ENCODE peak calls at places on chromosomes 7 and 10, in ten cellular contexts. X is fibroblast of the aortic adventitia, N is brain microvascular endothelial cell, L is A673, Q is cardiac fibroblast, M is hepatocyte, U is left lung, I is K562, H is lower lobe of right lung, K is prostate gland. F is an unnamed sample.

GRCh38 chr10:73552819-73553218 is 38.3 kb downstream of the USP54 start:
- DNase-seq in M (no peak), X (no peak), H (no peak), L (no peak), K (no peak), N (no peak), Q (no peak), I (no peak), U (no peak), F (no peak)

GRCh38 chr7:73977626-73978618 is 50.1 kb upstream of the ELN start:
- DNase-seq in M (peak; percentile 77), N (no peak), Q (no peak), K (no peak), L (no peak), X (peak; percentile 38), I (no peak), H (peak; percentile 39), U (no peak), F (no peak)

GRCh38 chr7:138705122-138705521 is 4.0 kb upstream of the SVOPL start:
- DNase-seq in N (no peak), I (no peak), X (no peak), K (no peak), Q (no peak), H (no peak), M (no peak), U (no peak), L (no peak), F (no peak)

GRCh38 chr10:133067152-133068090 is 20.3 kb upstream of the ADGRA1 start:
- DNase-seq in M (no peak), U (no peak), K (no peak), N (peak; percentile 58), Q (no peak), X (no peak), I (no peak), L (no peak), H (no peak), F (no peak)

GRCh38 chr10:12887780-12888179 is 113.7 kb downstream of the CCDC3 start:
- DNase-seq in Q (no peak), M (no peak), K (no peak), N (no peak), H (no peak), X (no peak), L (no peak), U (no peak), I (no peak), F (no peak)

GRCh38 chr10:109393425-109393824 is 529.9 kb downstream of the XPNPEP1 start:
- DNase-seq in Q (no peak), H (no peak), M (peak; percentile 8), U (no peak), K (no peak), N (no peak), L (peak; percentile 93), I (no peak), X (no peak), F (no peak)

GRCh38 chr7:151051108-151051507 is 2.8 kb downstream of the ASIC3 start:
- DNase-seq in N (peak; percentile 46), H (peak; percentile 72), I (peak; percentile 29), L (peak; percentile 78), K (no peak), U (peak; percentile 58), M (peak; percentile 90), Q (peak; percentile 69), X (peak; percentile 65), F (peak; percentile 75)

GRCh38 chr10:124997791-124998623 is 56.1 kb downstream of the ZRANB1 start:
- DNase-seq in L (no peak), U (peak; percentile 33), K (no peak), M (no peak), I (no peak), N (no peak), Q (no peak), H (peak; percentile 37), X (no peak), F (peak; percentile 8)

GRCh38 chr7:108004220-108005142 is 1.5 kb upstream of the LAMB1 start:
- DNase-seq in K (no peak), I (no peak), U (no peak), Q (peak; percentile 79), X (peak; percentile 77), L (no peak), H (no peak), N (peak; percentile 48), M (peak; percentile 80), F (peak; percentile 24)

GRCh38 chr7:140175221-140176218 is 1.3 kb downstream of the KDM7A start:
- DNase-seq in K (peak; percentile 93), H (peak; percentile 95), U (peak; percentile 94), M (peak; percentile 95), X (peak; percentile 95), I (peak; percentile 80), N (peak; percentile 95), Q (peak; percentile 98), L (peak; percentile 95), F (peak; percentile 63)

GRCh38 chr7:98420966-98421612 is 20.2 kb upstream of the BAIAP2L1 start:
- DNase-seq in I (peak; percentile 91), X (no peak), L (peak; percentile 48), M (peak; percentile 92), Q (peak; percentile 40), N (no peak), U (peak; percentile 58), H (peak; percentile 84), K (peak; percentile 53), F (peak; percentile 78)
- TF ChIP-seq CTCF in I (peak; percentile 99), X (peak; percentile 80), L (peak; percentile 94), M (peak; percentile 86), Q (peak; percentile 93), N (peak; percentile 97), U (peak; percentile 79), H (peak; percentile 87), K (peak; percentile 87), F (peak; percentile 100)

DNA sequence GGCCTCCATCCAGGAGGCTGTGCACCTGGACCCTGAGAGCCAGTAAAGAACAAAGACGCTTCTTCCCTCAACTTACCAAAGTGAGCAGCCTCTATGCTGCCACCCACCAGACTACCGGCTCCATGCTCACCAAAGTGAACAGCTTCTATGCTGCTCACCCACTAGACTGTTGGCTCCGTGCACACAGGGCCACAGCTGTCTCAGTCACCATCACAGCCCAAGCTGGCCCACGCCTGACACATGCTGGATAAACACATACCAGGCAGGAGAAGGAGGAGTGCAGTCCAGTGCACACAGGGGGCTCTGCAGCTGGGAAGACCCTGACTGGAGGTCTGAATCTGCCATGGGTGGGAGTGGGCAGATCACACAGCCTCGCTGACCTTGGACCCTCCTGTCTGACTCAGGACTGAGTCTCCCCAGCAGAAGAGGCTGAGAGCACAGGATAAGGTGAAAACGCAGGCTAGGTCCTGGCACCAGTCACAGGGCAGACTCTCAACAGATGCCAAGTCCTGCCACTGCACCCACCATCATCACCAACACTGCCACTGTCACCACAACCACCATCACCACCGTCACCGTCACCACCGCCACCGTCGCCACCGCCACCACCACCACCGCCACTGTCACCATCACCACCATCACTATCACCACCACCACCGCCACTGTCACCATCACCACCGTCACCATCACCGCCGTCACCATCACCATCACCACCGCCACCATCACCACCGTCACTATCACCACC is 130.9 kb downstream of the MAD1L1 start:
- DNase-seq in Q (no peak), L (no peak), N (no peak), M (no peak), X (no peak), K (no peak), I (no peak), U (no peak), H (no peak), F (no peak)
- TF ChIP-seq CTCF in Q (no peak), L (no peak), N (no peak), M (no peak), X (no peak), K (no peak), I (no peak), U (no peak), H (no peak), F (no peak)

DNA sequence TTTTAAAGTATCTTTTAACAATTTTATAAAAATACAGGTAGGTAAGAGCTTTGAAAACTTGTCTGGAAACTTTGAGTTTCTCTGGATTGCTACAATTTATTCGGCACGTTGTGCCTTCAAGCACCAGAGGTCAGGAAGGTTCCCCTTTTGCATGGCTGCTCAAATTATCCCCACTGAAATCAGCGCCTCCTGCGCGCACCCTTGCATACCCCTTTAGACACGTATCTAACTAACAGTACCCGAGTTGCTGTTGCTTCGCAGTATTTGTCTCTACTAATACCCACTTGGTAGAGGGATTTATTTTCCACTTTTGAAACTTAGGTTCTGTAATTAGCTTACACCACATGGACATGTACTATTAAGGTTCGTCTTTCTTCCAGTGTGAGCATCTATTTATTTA is 1.6 kb downstream of the MEOX2 start:
- DNase-seq in X (no peak), L (peak; percentile 4), M (no peak), H (no peak), K (no peak), N (no peak), I (no peak), U (no peak), Q (peak; percentile 73), F (no peak)
- TF ChIP-seq CTCF in X (no peak), L (no peak), M (no peak), H (no peak), K (no peak), N (no peak), I (no peak), U (no peak), Q (no peak), F (no peak)

GRCh38 chr7:101245147-101245668 is 327 bp upstream of the FIS1 start:
- DNase-seq in L (no peak), Q (peak; percentile 20), N (no peak), K (no peak), M (no peak), U (no peak), X (no peak), I (no peak), H (no peak), F (no peak)

GRCh38 chr7:101243786-101244384 is 996 bp downstream of the FIS1 start:
- DNase-seq in H (no peak), L (no peak), I (peak; percentile 88), M (no peak), K (no peak), N (peak; percentile 29), U (no peak), Q (peak; percentile 51), X (peak; percentile 47), F (no peak)

GRCh38 chr7:101241015-101241363 is 3.4 kb upstream of the CLDN15 start:
- DNase-seq in L (no peak), M (no peak), H (no peak), U (no peak), N (no peak), X (peak; percentile 26), K (no peak), I (no peak), Q (peak; percentile 22), F (no peak)

GRCh38 chr7:101248276-101248675 is 3.4 kb upstream of the FIS1 start:
- DNase-seq in N (no peak), I (peak; percentile 17), U (no peak), K (no peak), Q (no peak), L (no peak), M (no peak), H (no peak), X (no peak), F (no peak)

DNA sequence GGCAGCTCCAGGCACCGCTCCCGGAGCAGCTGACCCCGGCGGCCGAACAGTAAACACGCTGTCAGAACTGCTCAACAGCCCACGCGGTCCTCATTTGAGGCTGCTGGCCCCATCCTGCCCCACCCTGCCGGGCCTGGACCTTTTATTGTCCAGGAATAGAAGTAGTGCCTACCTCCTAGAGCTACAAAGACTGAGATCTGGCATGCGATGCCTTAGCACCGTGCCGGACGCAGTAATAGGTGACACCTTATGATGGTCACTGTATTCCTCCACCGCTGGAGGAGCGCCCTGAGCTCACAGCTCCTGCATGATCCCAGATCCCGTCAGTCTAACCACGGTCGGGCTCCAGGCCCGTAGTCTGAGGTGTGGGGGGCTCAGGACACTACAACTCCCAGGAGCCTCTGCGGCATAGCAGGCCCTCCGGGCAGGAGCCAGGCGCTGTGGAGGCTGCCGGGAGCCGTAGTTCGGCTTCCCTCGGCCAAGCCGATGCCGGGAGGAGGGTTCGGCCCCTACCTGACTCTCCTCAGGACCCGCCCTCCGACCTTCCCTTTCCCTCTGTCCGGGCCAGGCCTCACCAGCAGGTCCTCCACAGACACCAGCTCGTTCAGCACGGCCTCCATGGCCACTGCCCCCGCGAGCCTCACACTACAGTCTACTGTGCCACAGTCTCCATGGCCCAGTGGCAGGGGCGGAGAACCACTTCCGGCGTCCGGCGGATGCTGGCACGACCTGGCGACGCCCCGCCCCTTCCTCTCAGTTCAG is at the start of gene FIS1:
- DNase-seq in K (peak; percentile 92), Q (peak; percentile 89), X (peak; percentile 87), I (peak; percentile 90), N (peak; percentile 83), U (peak; percentile 94), M (peak; percentile 98), L (peak; percentile 94), H (peak; percentile 97), F (peak; percentile 80)
- TF ChIP-seq CTCF in K (peak; percentile 96), Q (peak; percentile 97), X (peak; percentile 91), I (peak; percentile 97), N (peak; percentile 90), U (peak; percentile 98), M (peak; percentile 93), L (peak; percentile 92), H (peak; percentile 93), F (peak; percentile 92)

F was measured in progenitor cell of endocrine pancreas.